ENCODE peak calls at places on chromosomes 2 and 18, in five cellular contexts. One of them, this sample, is unnamed.

GRCh38 chr2:232523682-232524597 is 2.0 kb upstream of the CHRND start:
- DNase-seq in thyroid gland: no peak
- DNase-seq in fibroblast of lung: peak; percentile 15
- DNase-seq in transverse colon: peak; percentile 20
- DNase-seq in colonic mucosa: peak; percentile 41
- DNase-seq in this sample: peak; percentile 41

GRCh38 chr18:12564861-12565260 is 93.0 kb downstream of the SPIRE1 start:
- DNase-seq in thyroid gland: no peak
- DNase-seq in fibroblast of lung: no peak
- DNase-seq in transverse colon: no peak
- DNase-seq in colonic mucosa: no peak
- DNase-seq in this sample: no peak

GRCh38 chr2:26911911-26912861 is 58.3 kb upstream of the MAPRE3 start:
- DNase-seq in thyroid gland: peak; percentile 42
- DNase-seq in fibroblast of lung: no peak
- DNase-seq in transverse colon: no peak
- DNase-seq in colonic mucosa: no peak
- DNase-seq in this sample: no peak

GRCh38 chr2:196925445-196925767 is 1.1 kb downstream of the PGAP1 start:
- DNase-seq in thyroid gland: no peak
- DNase-seq in fibroblast of lung: no peak
- DNase-seq in transverse colon: no peak
- DNase-seq in colonic mucosa: no peak
- DNase-seq in this sample: no peak

GRCh38 chr2:71884303-71885042 is 263.2 kb downstream of the CYP26B1 start:
- DNase-seq in thyroid gland: no peak
- DNase-seq in fibroblast of lung: peak; percentile 76
- DNase-seq in transverse colon: no peak
- DNase-seq in colonic mucosa: no peak
- DNase-seq in this sample: no peak

GRCh38 chr2:227805578-227805977 is 8.1 kb upstream of the CCL20 start:
- DNase-seq in thyroid gland: no peak
- DNase-seq in fibroblast of lung: no peak
- DNase-seq in transverse colon: no peak
- DNase-seq in colonic mucosa: no peak
- DNase-seq in this sample: peak; percentile 42

GRCh38 chr2:25618676-25619075 is 54.7 kb downstream of the DTNB start:
- DNase-seq in thyroid gland: no peak
- DNase-seq in fibroblast of lung: peak; percentile 51
- DNase-seq in transverse colon: no peak
- DNase-seq in colonic mucosa: no peak
- DNase-seq in this sample: no peak

GRCh38 chr2:1940660-1941059 is 196.3 kb upstream of the PXDN start:
- DNase-seq in thyroid gland: peak; percentile 97
- DNase-seq in fibroblast of lung: no peak
- DNase-seq in transverse colon: no peak
- DNase-seq in colonic mucosa: no peak
- DNase-seq in this sample: no peak

GRCh38 chr2:160282063-160282580 is 82.0 kb upstream of the ITGB6 start:
- DNase-seq in thyroid gland: no peak
- DNase-seq in fibroblast of lung: no peak
- DNase-seq in transverse colon: no peak
- DNase-seq in colonic mucosa: no peak
- DNase-seq in this sample: no peak

GRCh38 chr2:207926133-207927076 is 98.9 kb downstream of the PLEKHM3 start:
- DNase-seq in thyroid gland: peak; percentile 58
- DNase-seq in fibroblast of lung: peak; percentile 83
- DNase-seq in transverse colon: peak; percentile 33
- DNase-seq in colonic mucosa: no peak
- DNase-seq in this sample: no peak

GRCh38 chr2:239393941-239394340 is 6.9 kb downstream of the HDAC4 start:
- DNase-seq in thyroid gland: no peak
- DNase-seq in fibroblast of lung: peak; percentile 39
- DNase-seq in transverse colon: no peak
- DNase-seq in colonic mucosa: no peak
- DNase-seq in this sample: no peak

GRCh38 chr2:124426630-124427029 is 401.5 kb downstream of the CNTNAP5 start:
- DNase-seq in thyroid gland: no peak
- DNase-seq in fibroblast of lung: no peak
- DNase-seq in transverse colon: no peak
- DNase-seq in colonic mucosa: no peak
- DNase-seq in this sample: no peak

GRCh38 chr2:166343467-166343866 is 32.3 kb downstream of the SCN9A start:
- DNase-seq in thyroid gland: no peak
- DNase-seq in fibroblast of lung: no peak
- DNase-seq in transverse colon: no peak
- DNase-seq in colonic mucosa: no peak
- DNase-seq in this sample: no peak

GRCh38 chr2:25979006-25979405 is 3.3 kb downstream of the KIF3C start:
- DNase-seq in thyroid gland: no peak
- DNase-seq in fibroblast of lung: no peak
- DNase-seq in transverse colon: no peak
- DNase-seq in colonic mucosa: no peak
- DNase-seq in this sample: no peak

GRCh38 chr2:234399451-234400246 is 97.2 kb downstream of the ARL4C start:
- DNase-seq in thyroid gland: no peak
- DNase-seq in fibroblast of lung: no peak
- DNase-seq in transverse colon: no peak
- DNase-seq in colonic mucosa: no peak
- DNase-seq in this sample: no peak

GRCh38 chr18:50405582-50406271 is 30.9 kb downstream of the SKA1 start:
- DNase-seq in thyroid gland: no peak
- DNase-seq in fibroblast of lung: no peak
- DNase-seq in transverse colon: no peak
- DNase-seq in colonic mucosa: no peak
- DNase-seq in this sample: no peak

GRCh38 chr2:22290293-22290692 is 1094.7 kb upstream of the KLHL29 start:
- DNase-seq in thyroid gland: no peak
- DNase-seq in fibroblast of lung: no peak
- DNase-seq in transverse colon: no peak
- DNase-seq in colonic mucosa: no peak
- DNase-seq in this sample: no peak

DNA sequence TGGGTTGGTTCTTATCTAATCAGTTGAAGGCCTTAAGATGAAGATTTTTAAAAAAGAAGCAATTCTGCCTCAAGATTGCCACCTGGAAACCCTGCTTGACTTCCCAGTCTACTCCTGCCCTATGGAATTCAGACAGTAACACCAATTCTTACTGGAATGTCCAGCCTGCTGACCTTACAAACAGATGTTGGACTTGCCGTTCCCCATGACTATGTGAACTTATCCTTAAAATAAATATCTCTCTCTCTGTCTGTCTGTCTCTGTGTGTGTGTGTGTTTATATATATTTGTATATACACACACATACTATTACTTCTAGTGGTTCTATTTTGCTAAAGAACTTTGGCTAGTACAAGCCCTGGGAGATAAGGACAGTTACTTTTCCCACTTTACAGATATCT is 675.3 kb downstream of the SLC4A3 start:
- DNase-seq in thyroid gland: no peak
- DNase-seq in fibroblast of lung: no peak
- DNase-seq in transverse colon: no peak
- DNase-seq in colonic mucosa: no peak
- DNase-seq in this sample: no peak
- H3K27me3 ChIP-seq in thyroid gland: no peaks in the 10 kb centered on the region
- H3K27me3 ChIP-seq in fibroblast of lung: no peaks in the 10 kb centered on the region
- H3K27me3 ChIP-seq in transverse colon: no peaks in the 10 kb centered on the region
- H3K27me3 ChIP-seq in colonic mucosa: no peaks in the 10 kb centered on the region
- H3K27me3 ChIP-seq in this sample: no peaks in the 10 kb centered on the region

DNA sequence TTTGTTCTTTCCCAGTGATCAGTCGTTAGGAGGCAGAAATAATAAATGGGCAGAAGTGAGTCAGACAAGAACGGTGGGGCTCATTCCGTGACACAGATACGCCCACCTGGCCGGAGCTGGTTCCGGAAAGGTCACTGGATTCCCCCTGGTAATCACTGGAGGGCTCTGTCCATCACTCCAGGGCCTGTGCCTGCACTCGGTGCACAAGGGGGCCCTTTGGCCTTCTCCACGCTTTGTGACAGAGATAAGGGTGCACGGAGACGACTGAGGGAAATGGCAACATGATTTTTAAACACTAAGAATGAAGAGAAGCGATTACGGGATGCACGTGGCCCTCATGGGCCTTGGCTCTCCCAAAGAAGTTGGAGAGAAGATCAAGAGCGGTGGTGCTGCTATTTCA is 84.4 kb downstream of the PTGR3 start:
- DNase-seq in thyroid gland: no peak
- DNase-seq in fibroblast of lung: no peak
- DNase-seq in transverse colon: no peak
- DNase-seq in colonic mucosa: no peak
- DNase-seq in this sample: no peak
- H3K4me3 ChIP-seq in thyroid gland: no peak overlapping the region
- H3K4me3 ChIP-seq in fibroblast of lung: no peak overlapping the region
- H3K4me3 ChIP-seq in transverse colon: no peak overlapping the region
- H3K4me3 ChIP-seq in colonic mucosa: no peak overlapping the region
- H3K4me3 ChIP-seq in this sample: no peak overlapping the region

GRCh38 chr2:156327835-156328401 is 4.6 kb downstream of the NR4A2 start:
- DNase-seq in thyroid gland: no peak
- DNase-seq in fibroblast of lung: no peak
- DNase-seq in transverse colon: no peak
- DNase-seq in colonic mucosa: no peak
- DNase-seq in this sample: no peak
- H3K27me3 ChIP-seq in thyroid gland: no peaks in the 10 kb centered on the region
- H3K27me3 ChIP-seq in fibroblast of lung: no peaks in the 10 kb centered on the region
- H3K27me3 ChIP-seq in transverse colon: peaks cover 20% of the 10 kb centered on the region
- H3K27me3 ChIP-seq in colonic mucosa: no peaks in the 10 kb centered on the region
- H3K27me3 ChIP-seq in this sample: peaks cover 4% of the 10 kb centered on the region

GRCh38 chr2:18787726-18788125 is 198.4 kb upstream of the NT5C1B start:
- DNase-seq in thyroid gland: no peak
- DNase-seq in fibroblast of lung: no peak
- DNase-seq in transverse colon: no peak
- DNase-seq in colonic mucosa: no peak
- DNase-seq in this sample: no peak

GRCh38 chr2:18781541-18782280 is 192.3 kb upstream of the NT5C1B start:
- DNase-seq in thyroid gland: no peak
- DNase-seq in fibroblast of lung: no peak
- DNase-seq in transverse colon: no peak
- DNase-seq in colonic mucosa: no peak
- DNase-seq in this sample: no peak

GRCh38 chr2:18788590-18788989 is 199.2 kb upstream of the NT5C1B start:
- DNase-seq in thyroid gland: peak; percentile 49
- DNase-seq in fibroblast of lung: peak; percentile 76
- DNase-seq in transverse colon: no peak
- DNase-seq in colonic mucosa: no peak
- DNase-seq in this sample: no peak

DNA sequence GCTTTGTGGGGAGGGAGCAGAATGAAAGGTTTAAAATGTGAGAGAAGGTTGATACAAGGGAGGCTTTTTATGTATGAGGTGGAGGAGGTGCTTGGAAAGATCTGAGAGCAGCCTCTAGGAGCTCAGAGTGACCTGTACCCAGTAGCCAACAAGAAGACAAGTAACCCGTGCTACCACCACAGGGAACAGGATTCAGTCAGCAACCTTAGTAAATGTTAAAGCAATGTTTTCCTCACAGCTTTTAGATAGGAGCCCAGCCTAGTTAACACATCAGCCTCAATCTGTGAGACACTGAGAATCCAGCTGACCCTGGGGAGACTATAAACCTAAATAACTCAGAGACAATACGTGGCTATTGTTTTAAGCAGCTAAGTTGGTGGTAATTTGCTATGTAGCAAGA is 194.9 kb upstream of the NT5C1B start:
- DNase-seq in thyroid gland: no peak
- DNase-seq in fibroblast of lung: no peak
- DNase-seq in transverse colon: no peak
- DNase-seq in colonic mucosa: no peak
- DNase-seq in this sample: no peak
- H3K4me3 ChIP-seq in thyroid gland: no peak overlapping the region
- H3K4me3 ChIP-seq in fibroblast of lung: no peak overlapping the region
- H3K4me3 ChIP-seq in transverse colon: no peak overlapping the region
- H3K4me3 ChIP-seq in colonic mucosa: no peak overlapping the region
- H3K4me3 ChIP-seq in this sample: no peak overlapping the region

GRCh38 chr18:59685501-59685900 is 11.7 kb downstream of the CCBE1 start:
- DNase-seq in thyroid gland: peak; percentile 5
- DNase-seq in fibroblast of lung: no peak
- DNase-seq in transverse colon: no peak
- DNase-seq in colonic mucosa: no peak
- DNase-seq in this sample: no peak
- H3K27me3 ChIP-seq in thyroid gland: no peaks in the 10 kb centered on the region
- H3K27me3 ChIP-seq in fibroblast of lung: no peaks in the 10 kb centered on the region
- H3K27me3 ChIP-seq in transverse colon: peaks cover 11% of the 10 kb centered on the region
- H3K27me3 ChIP-seq in colonic mucosa: no peaks in the 10 kb centered on the region
- H3K27me3 ChIP-seq in this sample: peaks cover 4% of the 10 kb centered on the region

DNA sequence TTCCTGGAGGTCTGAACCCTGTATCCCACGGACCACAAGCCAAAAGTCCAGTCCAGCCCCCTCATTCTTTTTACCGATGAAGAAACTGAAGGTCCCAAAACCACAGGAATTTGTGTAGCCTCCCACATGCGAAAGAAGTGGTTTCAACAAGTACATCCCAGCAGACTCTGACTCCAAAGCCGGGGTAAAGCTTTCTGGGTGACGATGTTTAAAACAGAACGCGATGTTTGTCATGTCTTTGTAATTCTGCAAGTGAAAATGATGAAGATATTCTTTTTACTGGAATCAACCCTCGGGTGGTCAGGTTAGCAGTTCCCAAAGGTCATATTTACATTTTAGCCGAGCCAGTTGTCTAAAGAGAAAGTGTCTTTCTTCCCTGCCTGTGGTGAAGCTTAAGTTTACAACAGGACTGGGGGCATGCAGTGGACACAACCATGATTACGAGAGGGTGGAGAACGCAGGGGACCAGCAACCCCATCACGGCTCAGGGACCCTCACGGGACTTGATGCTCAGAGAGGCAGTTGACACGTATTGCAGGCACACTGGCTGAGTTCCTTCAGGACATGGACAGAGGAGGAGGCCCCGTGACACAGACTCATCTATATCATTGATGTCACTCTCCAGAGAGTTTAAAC is 17.8 kb upstream of the TMEM131 start:
- DNase-seq in thyroid gland: no peak
- DNase-seq in fibroblast of lung: peak; percentile 68
- DNase-seq in transverse colon: no peak
- DNase-seq in colonic mucosa: no peak
- DNase-seq in this sample: no peak
- H3K4me3 ChIP-seq in thyroid gland: no peak overlapping the region
- H3K4me3 ChIP-seq in fibroblast of lung: peak overlapping the region; percentile 53
- H3K4me3 ChIP-seq in transverse colon: no peak overlapping the region
- H3K4me3 ChIP-seq in colonic mucosa: no peak overlapping the region
- H3K4me3 ChIP-seq in this sample: no peak overlapping the region

DNA sequence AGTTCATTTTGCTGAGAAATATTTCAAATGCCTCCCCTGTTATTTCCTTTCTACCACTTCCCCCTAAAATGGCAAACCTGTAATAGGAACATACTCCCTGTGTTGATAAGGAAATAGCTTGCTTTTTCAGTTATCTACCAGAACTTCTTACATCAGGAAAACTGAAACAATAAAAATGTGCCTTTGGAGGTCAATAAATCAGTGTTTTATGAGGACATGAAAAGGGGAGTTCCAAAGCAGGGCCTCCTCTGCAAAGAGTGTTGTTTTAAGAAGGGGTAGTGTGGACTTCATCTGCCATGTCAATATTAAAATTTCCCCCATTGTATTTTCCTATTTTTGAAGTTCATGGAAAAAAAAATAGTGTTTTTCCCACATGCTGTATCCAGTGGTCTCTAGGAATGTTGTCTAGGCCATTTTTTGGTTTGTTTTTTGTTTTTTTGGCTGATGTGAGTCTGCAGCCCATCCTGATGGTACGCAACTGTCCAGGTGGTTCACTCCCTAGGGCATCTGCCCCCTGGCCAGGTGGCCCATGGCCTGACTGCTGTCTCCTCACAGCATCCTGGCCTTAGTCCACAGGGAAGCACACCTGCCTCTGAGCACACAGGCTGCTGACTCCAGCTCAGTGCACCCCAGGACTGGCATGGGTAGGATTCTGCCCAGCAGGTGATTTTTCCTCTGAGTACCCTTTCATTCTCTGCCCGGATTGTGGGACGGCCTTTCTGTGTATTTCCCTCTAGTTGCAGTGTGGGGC is 3.8 kb downstream of the TNFRSF11A start:
- DNase-seq in thyroid gland: no peak
- DNase-seq in fibroblast of lung: no peak
- DNase-seq in transverse colon: no peak
- DNase-seq in colonic mucosa: no peak
- DNase-seq in this sample: no peak
- H3K27me3 ChIP-seq in thyroid gland: no peaks in the 10 kb centered on the region
- H3K27me3 ChIP-seq in fibroblast of lung: peaks cover 36% of the 10 kb centered on the region
- H3K27me3 ChIP-seq in transverse colon: peaks cover 65% of the 10 kb centered on the region
- H3K27me3 ChIP-seq in colonic mucosa: peaks cover 8% of the 10 kb centered on the region
- H3K27me3 ChIP-seq in this sample: peaks cover 27% of the 10 kb centered on the region